ENCODE peak calls at places on chromosomes 16 and 17, in seven cellular contexts. B is trophoblast cell, E is mesenchymal stem cell, U is H9, I is IMR-90, O is H1, C is neuronal stem cell. J is an unnamed sample.
A peak's percentile ranks its signal among the peaks of the same experiment; 100 is the strongest.

GRCh38 chr16:70257391-70257790 is 5.7 kb upstream of the EXOSC6 start:
- DNase-seq in B (no peak), E (no peak), U (peak; percentile 15), I (no peak), O (no peak), C (no peak), J (peak; percentile 83)

GRCh38 chr16:12084436-12084835 is 107.9 kb downstream of the SNX29 start:
- DNase-seq in B (no peak), E (no peak), U (no peak), I (no peak), O (no peak), C (no peak), J (no peak)

GRCh38 chr17:4948997-4949320 is 629 bp upstream of the PFN1 start:
- DNase-seq in B (peak; percentile 90), E (peak; percentile 94), U (peak; percentile 90), I (peak; percentile 89), O (no peak), C (peak; percentile 88), J (peak; percentile 94)

GRCh38 chr17:32341141-32341856 is 674 bp downstream of the C17orf75 start:
- DNase-seq in B (peak; percentile 37), E (peak; percentile 41), U (no peak), I (no peak), O (no peak), C (no peak), J (peak; percentile 29)

GRCh38 chr17:4609761-4610160 is 25.4 kb downstream of the SMTNL2 start:
- DNase-seq in B (no peak), E (no peak), U (no peak), I (no peak), O (no peak), C (no peak), J (no peak)

GRCh38 chr17:45338023-45338781 is 21.4 kb upstream of the MAP3K14 start:
- DNase-seq in B (no peak), E (no peak), U (peak; percentile 28), I (no peak), O (no peak), C (no peak), J (no peak)

GRCh38 chr17:77266891-77267341 is 126.1 kb downstream of the SEC14L1 start:
- DNase-seq in B (no peak), E (no peak), U (peak; percentile 85), I (peak; percentile 23), O (no peak), C (no peak), J (peak; percentile 76)

GRCh38 chr16:53816211-53816610 is 112.3 kb downstream of the FTO start:
- DNase-seq in B (no peak), E (no peak), U (no peak), I (no peak), O (no peak), C (no peak), J (no peak)

GRCh38 chr16:23148513-23149266 is 562 bp downstream of the USP31 start:
- DNase-seq in B (peak; percentile 85), E (peak; percentile 57), U (peak; percentile 34), I (peak; percentile 22), O (no peak), C (peak; percentile 32), J (no peak)

GRCh38 chr17:1073241-1073962 is 76.5 kb downstream of the TIMM22 start:
- DNase-seq in B (no peak), E (no peak), U (no peak), I (no peak), O (no peak), C (no peak), J (no peak)

GRCh38 chr17:73482251-73482661 is 162.0 kb downstream of the SDK2 start:
- DNase-seq in B (no peak), E (no peak), U (no peak), I (no peak), O (no peak), C (no peak), J (no peak)

GRCh38 chr17:47316316-47316715 is 7.4 kb upstream of the EFCAB13 start:
- DNase-seq in B (peak; percentile 37), E (peak; percentile 65), U (no peak), I (peak; percentile 67), O (no peak), C (no peak), J (no peak)

GRCh38 chr17:65053354-65053881 is 3.1 kb downstream of the GNA13 start:
- DNase-seq in B (no peak), E (no peak), U (no peak), I (no peak), O (no peak), C (no peak), J (no peak)

GRCh38 chr17:29615492-29616299 is 7.0 kb downstream of the CORO6 start:
- DNase-seq in B (peak; percentile 95), E (peak; percentile 85), U (peak; percentile 94), I (peak; percentile 55), O (no peak), C (peak; percentile 83), J (peak; percentile 89)

GRCh38 chr16:84442416-84443145 is 61.9 kb downstream of the MEAK7 start:
- DNase-seq in B (no peak), E (no peak), U (no peak), I (no peak), O (no peak), C (no peak), J (peak; percentile 64)

GRCh38 chr16:58503166-58503862 is 3.4 kb downstream of the NDRG4 start:
- DNase-seq in B (no peak), E (no peak), U (peak; percentile 26), I (no peak), O (no peak), C (no peak), J (no peak)

GRCh38 chr16:58506241-58507194 is 6.6 kb downstream of the NDRG4 start:
- DNase-seq in B (no peak), E (no peak), U (peak; percentile 26), I (no peak), O (no peak), C (no peak), J (no peak)

GRCh38 chr16:58501242-58502131 is 1.5 kb downstream of the NDRG4 start:
- DNase-seq in B (no peak), E (no peak), U (peak; percentile 93), I (no peak), O (no peak), C (no peak), J (peak; percentile 91)

GRCh38 chr16:58502217-58502921 is 2.4 kb downstream of the NDRG4 start:
- DNase-seq in B (no peak), E (no peak), U (no peak), I (no peak), O (no peak), C (no peak), J (no peak)

GRCh38 chr16:58503863-58504688 is 4.1 kb downstream of the NDRG4 start:
- DNase-seq in B (no peak), E (no peak), U (no peak), I (no peak), O (no peak), C (no peak), J (no peak)
- H2BK5ac ChIP-seq in B (no peak overlapping the region), E (no peak overlapping the region), U (no peak overlapping the region), I (no peak overlapping the region), O (no peak overlapping the region), C (no peak overlapping the region), J (no peak overlapping the region)

GRCh38 chr16:57026778-57027062 is 37.4 kb downstream of the NLRC5 start:
- DNase-seq in B (no peak), E (no peak), U (no peak), I (no peak), O (no peak), C (no peak), J (no peak)

GRCh38 chr16:57029161-57030160 is 40.1 kb downstream of the NLRC5 start:
- DNase-seq in B (peak; percentile 73), E (peak; percentile 41), U (no peak), I (peak; percentile 77), O (no peak), C (no peak), J (peak; percentile 22)

GRCh38 chr16:57025941-57026777 is 36.8 kb downstream of the NLRC5 start:
- DNase-seq in B (no peak), E (no peak), U (no peak), I (no peak), O (no peak), C (no peak), J (no peak)

GRCh38 chr16:57027067-57027466 is 37.7 kb downstream of the NLRC5 start:
- DNase-seq in B (no peak), E (no peak), U (no peak), I (no peak), O (no peak), C (no peak), J (no peak)

DNA sequence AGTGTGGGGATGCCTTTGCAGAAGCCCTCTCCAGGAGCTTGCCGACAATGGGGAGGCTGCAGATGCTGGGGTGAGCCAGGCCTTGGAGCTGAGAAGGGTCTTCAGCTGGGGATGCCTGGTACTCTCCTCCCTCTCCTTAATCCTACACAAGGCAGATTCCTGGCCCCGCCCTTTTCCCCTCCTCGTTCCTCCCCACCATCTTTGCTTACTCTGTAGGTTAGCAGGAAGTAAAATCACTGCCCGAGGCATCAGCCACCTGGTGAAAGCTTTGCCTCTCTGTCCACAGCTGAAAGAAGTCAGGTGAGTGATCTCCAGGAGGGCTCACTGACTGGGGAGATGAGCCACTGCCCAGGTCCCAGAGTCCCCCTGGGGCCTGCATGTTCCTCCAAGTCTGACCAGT is 38.7 kb downstream of the NLRC5 start:
- DNase-seq in B (no peak), E (no peak), U (peak; percentile 47), I (no peak), O (no peak), C (no peak), J (peak; percentile 35)
- H3K23ac ChIP-seq in B (no peak overlapping the region), E (no peak overlapping the region), U (no peak overlapping the region), I (no peak overlapping the region), O (no peak overlapping the region), C (no peak overlapping the region), J (no peak overlapping the region)

GRCh38 chr16:19328364-19328763 is 42.8 kb downstream of the CLEC19A start:
- DNase-seq in B (no peak), E (no peak), U (no peak), I (no peak), O (no peak), C (no peak), J (no peak)

GRCh38 chr16:19330801-19331484 is 45.4 kb downstream of the CLEC19A start:
- DNase-seq in B (peak; percentile 5), E (peak; percentile 6), U (peak; percentile 38), I (peak; percentile 33), O (no peak), C (no peak), J (peak; percentile 74)

GRCh38 chr16:19329932-19330331 is 44.4 kb downstream of the CLEC19A start:
- DNase-seq in B (peak; percentile 46), E (peak; percentile 8), U (no peak), I (no peak), O (no peak), C (no peak), J (peak; percentile 44)

GRCh38 chr16:19331794-19332193 is 46.3 kb downstream of the CLEC19A start:
- DNase-seq in B (no peak), E (no peak), U (no peak), I (no peak), O (no peak), C (no peak), J (no peak)
- H2BK5ac ChIP-seq in B (no peak overlapping the region), E (no peak overlapping the region), U (no peak overlapping the region), I (no peak overlapping the region), O (no peak overlapping the region), C (no peak overlapping the region), J (no peak overlapping the region)

DNA sequence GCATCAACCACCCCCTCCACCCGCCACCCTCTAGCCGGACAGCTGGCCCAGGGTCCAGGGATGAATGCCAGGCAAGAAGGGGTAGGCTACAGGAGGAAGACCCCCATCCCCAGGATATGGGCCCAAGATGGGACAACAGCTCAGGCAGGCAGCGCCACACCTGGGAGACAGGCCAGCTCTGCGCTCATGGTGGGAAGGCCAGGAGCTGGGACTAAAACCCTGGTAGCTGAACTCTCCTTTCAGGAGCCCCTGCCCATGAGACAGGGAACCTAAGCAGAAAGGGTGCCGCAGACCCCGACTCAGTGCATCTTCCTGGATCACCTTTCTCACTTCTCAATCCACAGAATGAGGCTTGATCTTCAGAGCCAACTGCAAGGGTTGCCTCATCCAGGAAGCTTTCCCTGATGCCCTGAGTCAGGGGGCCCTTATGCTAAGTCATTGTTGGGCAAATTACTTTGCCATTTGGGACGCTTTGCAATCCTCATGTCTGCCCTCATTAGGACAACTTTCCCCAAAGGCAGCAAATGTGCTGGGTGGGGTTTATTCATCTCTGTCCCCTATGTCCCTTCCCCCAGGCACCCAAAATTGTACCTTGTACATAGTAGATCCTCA is 9.0 kb downstream of the ZDHHC1 start:
- DNase-seq in B (no peak), E (no peak), U (no peak), I (peak; percentile 42), O (no peak), C (no peak), J (no peak)
- H3K23ac ChIP-seq in B (no peak overlapping the region), E (no peak overlapping the region), U (no peak overlapping the region), I (peak overlapping the region; percentile 66), O (no peak overlapping the region), C (no peak overlapping the region), J (no peak overlapping the region)